ENCODE peak calls at places on chromosome 20, in eight cellular contexts. One of them, this sample, is unnamed.

GRCh38 chr20:41171736-41172295 is 34.5 kb downstream of the PLCG1 start:
- DNase-seq in naive B cell: no peak
- DNase-seq in GM12865: no peak
- DNase-seq in nephron progenitor cell: no peak
- DNase-seq in activated CD4-positive, alpha-beta T cell treated with anti-CD3 and anti-CD28 coated beads for 24 hours: no peak
- DNase-seq in Right ventricle myocardium superior: no peak
- DNase-seq in AG08396: no peak
- DNase-seq in COR-L47: no peak
- DNase-seq in this sample: no peak

GRCh38 chr20:37316116-37316774 is 26.8 kb downstream of the MANBAL start:
- DNase-seq in COR-L47: no peak
- DNase-seq in AG08396: no peak
- DNase-seq in Right ventricle myocardium superior: no peak
- DNase-seq in GM12865: peak
- DNase-seq in nephron progenitor cell: peak
- DNase-seq in naive B cell: peak
- DNase-seq in activated CD4-positive, alpha-beta T cell treated with anti-CD3 and anti-CD28 coated beads for 24 hours: no peak
- DNase-seq in this sample: no peak

GRCh38 chr20:37229300-37229699 is 32.3 kb downstream of the GHRH start:
- DNase-seq in activated CD4-positive, alpha-beta T cell treated with anti-CD3 and anti-CD28 coated beads for 24 hours: no peak
- DNase-seq in GM12865: no peak
- DNase-seq in nephron progenitor cell: no peak
- DNase-seq in COR-L47: no peak
- DNase-seq in Right ventricle myocardium superior: no peak
- DNase-seq in naive B cell: no peak
- DNase-seq in AG08396: no peak
- DNase-seq in this sample: no peak

GRCh38 chr20:38156888-38157634 is 8.0 kb downstream of the TGM2 start:
- DNase-seq in GM12865: no peak
- DNase-seq in AG08396: no peak
- DNase-seq in COR-L47: no peak
- DNase-seq in Right ventricle myocardium superior: peak
- DNase-seq in nephron progenitor cell: no peak
- DNase-seq in naive B cell: no peak
- DNase-seq in activated CD4-positive, alpha-beta T cell treated with anti-CD3 and anti-CD28 coated beads for 24 hours: no peak
- DNase-seq in this sample: no peak

GRCh38 chr20:9075264-9076095 is 6.6 kb downstream of the PLCB4 start:
- DNase-seq in naive B cell: no peak
- DNase-seq in COR-L47: no peak
- DNase-seq in AG08396: no peak
- DNase-seq in Right ventricle myocardium superior: no peak
- DNase-seq in activated CD4-positive, alpha-beta T cell treated with anti-CD3 and anti-CD28 coated beads for 24 hours: no peak
- DNase-seq in GM12865: no peak
- DNase-seq in nephron progenitor cell: no peak
- DNase-seq in this sample: no peak

GRCh38 chr20:25574411-25574810 is 10.9 kb downstream of the NINL start:
- DNase-seq in COR-L47: no peak
- DNase-seq in AG08396: no peak
- DNase-seq in Right ventricle myocardium superior: no peak
- DNase-seq in nephron progenitor cell: no peak
- DNase-seq in activated CD4-positive, alpha-beta T cell treated with anti-CD3 and anti-CD28 coated beads for 24 hours: no peak
- DNase-seq in naive B cell: no peak
- DNase-seq in GM12865: no peak
- DNase-seq in this sample: no peak

GRCh38 chr20:60035486-60035885 is 77.3 kb downstream of the CDH26 start:
- DNase-seq in activated CD4-positive, alpha-beta T cell treated with anti-CD3 and anti-CD28 coated beads for 24 hours: no peak
- DNase-seq in nephron progenitor cell: no peak
- DNase-seq in AG08396: no peak
- DNase-seq in COR-L47: no peak
- DNase-seq in GM12865: no peak
- DNase-seq in naive B cell: no peak
- DNase-seq in Right ventricle myocardium superior: no peak
- DNase-seq in this sample: no peak

GRCh38 chr20:22579119-22579427 is 5.3 kb downstream of the FOXA2 start:
- DNase-seq in COR-L47: peak
- DNase-seq in GM12865: no peak
- DNase-seq in AG08396: no peak
- DNase-seq in Right ventricle myocardium superior: no peak
- DNase-seq in naive B cell: no peak
- DNase-seq in activated CD4-positive, alpha-beta T cell treated with anti-CD3 and anti-CD28 coated beads for 24 hours: no peak
- DNase-seq in nephron progenitor cell: peak
- DNase-seq in this sample: no peak

GRCh38 chr20:43844778-43845614 is 69.7 kb upstream of the TOX2 start:
- DNase-seq in AG08396: peak
- DNase-seq in Right ventricle myocardium superior: no peak
- DNase-seq in COR-L47: no peak
- DNase-seq in naive B cell: no peak
- DNase-seq in activated CD4-positive, alpha-beta T cell treated with anti-CD3 and anti-CD28 coated beads for 24 hours: no peak
- DNase-seq in GM12865: no peak
- DNase-seq in nephron progenitor cell: no peak
- DNase-seq in this sample: no peak

GRCh38 chr20:60579941-60580515 is 621.8 kb downstream of the CDH26 start:
- DNase-seq in COR-L47: no peak
- DNase-seq in activated CD4-positive, alpha-beta T cell treated with anti-CD3 and anti-CD28 coated beads for 24 hours: no peak
- DNase-seq in nephron progenitor cell: no peak
- DNase-seq in naive B cell: no peak
- DNase-seq in AG08396: no peak
- DNase-seq in GM12865: no peak
- DNase-seq in Right ventricle myocardium superior: no peak
- DNase-seq in this sample: no peak

GRCh38 chr20:53642196-53643030 is 48.8 kb upstream of the ZNF217 start:
- DNase-seq in naive B cell: peak
- DNase-seq in nephron progenitor cell: peak
- DNase-seq in activated CD4-positive, alpha-beta T cell treated with anti-CD3 and anti-CD28 coated beads for 24 hours: no peak
- DNase-seq in GM12865: peak
- DNase-seq in AG08396: no peak
- DNase-seq in Right ventricle myocardium superior: no peak
- DNase-seq in COR-L47: no peak
- DNase-seq in this sample: no peak

GRCh38 chr20:12262747-12263146 is 345.1 kb downstream of the BTBD3 start:
- DNase-seq in COR-L47: no peak
- DNase-seq in AG08396: no peak
- DNase-seq in naive B cell: no peak
- DNase-seq in nephron progenitor cell: no peak
- DNase-seq in GM12865: no peak
- DNase-seq in activated CD4-positive, alpha-beta T cell treated with anti-CD3 and anti-CD28 coated beads for 24 hours: no peak
- DNase-seq in Right ventricle myocardium superior: no peak
- DNase-seq in this sample: no peak

GRCh38 chr20:59032023-59032712 is at the start of gene ATP5F1E:
- DNase-seq in naive B cell: peak
- DNase-seq in nephron progenitor cell: peak
- DNase-seq in GM12865: peak
- DNase-seq in Right ventricle myocardium superior: peak
- DNase-seq in COR-L47: peak
- DNase-seq in AG08396: peak
- DNase-seq in activated CD4-positive, alpha-beta T cell treated with anti-CD3 and anti-CD28 coated beads for 24 hours: peak
- DNase-seq in this sample: peak

GRCh38 chr20:42308980-42309524 is 690.9 kb upstream of the CHD6 start:
- DNase-seq in GM12865: no peak
- DNase-seq in nephron progenitor cell: no peak
- DNase-seq in Right ventricle myocardium superior: no peak
- DNase-seq in COR-L47: peak
- DNase-seq in naive B cell: no peak
- DNase-seq in activated CD4-positive, alpha-beta T cell treated with anti-CD3 and anti-CD28 coated beads for 24 hours: no peak
- DNase-seq in AG08396: no peak
- DNase-seq in this sample: no peak

GRCh38 chr20:4817230-4817671 is 95.5 kb downstream of the PRND start:
- DNase-seq in Right ventricle myocardium superior: no peak
- DNase-seq in nephron progenitor cell: no peak
- DNase-seq in GM12865: no peak
- DNase-seq in activated CD4-positive, alpha-beta T cell treated with anti-CD3 and anti-CD28 coated beads for 24 hours: no peak
- DNase-seq in COR-L47: no peak
- DNase-seq in naive B cell: no peak
- DNase-seq in AG08396: peak
- DNase-seq in this sample: no peak

GRCh38 chr20:52410182-52410647 is 218.6 kb upstream of the ZFP64 start:
- DNase-seq in nephron progenitor cell: no peak
- DNase-seq in COR-L47: no peak
- DNase-seq in GM12865: no peak
- DNase-seq in activated CD4-positive, alpha-beta T cell treated with anti-CD3 and anti-CD28 coated beads for 24 hours: no peak
- DNase-seq in naive B cell: no peak
- DNase-seq in Right ventricle myocardium superior: no peak
- DNase-seq in AG08396: no peak
- DNase-seq in this sample: no peak

GRCh38 chr20:9344080-9344920 is 170.1 kb upstream of the LAMP5 start:
- DNase-seq in naive B cell: no peak
- DNase-seq in activated CD4-positive, alpha-beta T cell treated with anti-CD3 and anti-CD28 coated beads for 24 hours: no peak
- DNase-seq in nephron progenitor cell: no peak
- DNase-seq in Right ventricle myocardium superior: no peak
- DNase-seq in AG08396: peak
- DNase-seq in GM12865: no peak
- DNase-seq in COR-L47: no peak
- DNase-seq in this sample: no peak

GRCh38 chr20:60857708-60858107 is 394.4 kb upstream of the CDH4 start:
- DNase-seq in nephron progenitor cell: no peak
- DNase-seq in Right ventricle myocardium superior: no peak
- DNase-seq in activated CD4-positive, alpha-beta T cell treated with anti-CD3 and anti-CD28 coated beads for 24 hours: no peak
- DNase-seq in COR-L47: no peak
- DNase-seq in GM12865: no peak
- DNase-seq in naive B cell: no peak
- DNase-seq in AG08396: peak
- DNase-seq in this sample: no peak

GRCh38 chr20:23970049-23970448 is 18.5 kb downstream of the GGTLC1 start:
- DNase-seq in COR-L47: no peak
- DNase-seq in activated CD4-positive, alpha-beta T cell treated with anti-CD3 and anti-CD28 coated beads for 24 hours: no peak
- DNase-seq in naive B cell: no peak
- DNase-seq in AG08396: no peak
- DNase-seq in Right ventricle myocardium superior: no peak
- DNase-seq in GM12865: no peak
- DNase-seq in nephron progenitor cell: no peak
- DNase-seq in this sample: no peak